ENCODE peak calls at places on chromosomes 3 and 15, in nine cellular contexts. One of them, this sample, is unnamed.

GRCh38 chr3:57889807-57890206 is 118.4 kb upstream of the FLNB start:
- DNase-seq in mammary epithelial cell: peak; percentile 5
- DNase-seq in uterus: no peak
- DNase-seq in PC-3: no peak
- DNase-seq in dorsolateral prefrontal cortex: no peak
- DNase-seq in A549: no peak
- DNase-seq in tibial nerve: no peak
- DNase-seq in RWPE1: no peak
- DNase-seq in lung: no peak
- DNase-seq in this sample: no peak

GRCh38 chr15:83243634-83244033 is 36.0 kb upstream of the HDGFL3 start:
- DNase-seq in mammary epithelial cell: no peak
- DNase-seq in uterus: no peak
- DNase-seq in PC-3: no peak
- DNase-seq in dorsolateral prefrontal cortex: no peak
- DNase-seq in A549: no peak
- DNase-seq in tibial nerve: no peak
- DNase-seq in RWPE1: no peak
- DNase-seq in lung: no peak
- DNase-seq in this sample: no peak

GRCh38 chr3:97901327-97902295 is 70.6 kb downstream of the RIOX2 start:
- DNase-seq in mammary epithelial cell: no peak
- DNase-seq in uterus: no peak
- DNase-seq in PC-3: no peak
- DNase-seq in dorsolateral prefrontal cortex: no peak
- DNase-seq in A549: no peak
- DNase-seq in tibial nerve: no peak
- DNase-seq in RWPE1: no peak
- DNase-seq in lung: no peak
- DNase-seq in this sample: no peak

GRCh38 chr3:43411429-43411828 is 125.1 kb downstream of the SNRK start:
- DNase-seq in mammary epithelial cell: no peak
- DNase-seq in uterus: no peak
- DNase-seq in PC-3: no peak
- DNase-seq in dorsolateral prefrontal cortex: peak; percentile 23
- DNase-seq in A549: no peak
- DNase-seq in tibial nerve: no peak
- DNase-seq in RWPE1: no peak
- DNase-seq in lung: no peak
- DNase-seq in this sample: no peak

GRCh38 chr3:174132421-174133042 is 726.6 kb upstream of the NAALADL2 start:
- DNase-seq in mammary epithelial cell: no peak
- DNase-seq in uterus: no peak
- DNase-seq in PC-3: no peak
- DNase-seq in dorsolateral prefrontal cortex: no peak
- DNase-seq in A549: no peak
- DNase-seq in tibial nerve: no peak
- DNase-seq in RWPE1: no peak
- DNase-seq in lung: no peak
- DNase-seq in this sample: no peak

GRCh38 chr3:34012102-34012461 is 213.7 kb downstream of the PDCD6IP start:
- DNase-seq in mammary epithelial cell: peak; percentile 93
- DNase-seq in uterus: no peak
- DNase-seq in PC-3: peak; percentile 98
- DNase-seq in dorsolateral prefrontal cortex: no peak
- DNase-seq in A549: peak; percentile 97
- DNase-seq in tibial nerve: no peak
- DNase-seq in RWPE1: peak; percentile 91
- DNase-seq in lung: no peak
- DNase-seq in this sample: peak; percentile 85

GRCh38 chr3:124650798-124651197 is 79.5 kb upstream of the UMPS start:
- DNase-seq in mammary epithelial cell: no peak
- DNase-seq in uterus: no peak
- DNase-seq in PC-3: no peak
- DNase-seq in dorsolateral prefrontal cortex: no peak
- DNase-seq in A549: no peak
- DNase-seq in tibial nerve: no peak
- DNase-seq in RWPE1: no peak
- DNase-seq in lung: no peak
- DNase-seq in this sample: no peak

GRCh38 chr3:118960876-118961275 is 73.8 kb downstream of the IGSF11 start:
- DNase-seq in mammary epithelial cell: no peak
- DNase-seq in uterus: no peak
- DNase-seq in PC-3: peak; percentile 53
- DNase-seq in dorsolateral prefrontal cortex: no peak
- DNase-seq in A549: no peak
- DNase-seq in tibial nerve: no peak
- DNase-seq in RWPE1: no peak
- DNase-seq in lung: no peak
- DNase-seq in this sample: peak; percentile 3

GRCh38 chr3:139532996-139533395 is 6.5 kb downstream of the RBP1 start:
- DNase-seq in mammary epithelial cell: no peak
- DNase-seq in uterus: no peak
- DNase-seq in PC-3: no peak
- DNase-seq in dorsolateral prefrontal cortex: no peak
- DNase-seq in A549: no peak
- DNase-seq in tibial nerve: no peak
- DNase-seq in RWPE1: no peak
- DNase-seq in lung: no peak
- DNase-seq in this sample: no peak

DNA sequence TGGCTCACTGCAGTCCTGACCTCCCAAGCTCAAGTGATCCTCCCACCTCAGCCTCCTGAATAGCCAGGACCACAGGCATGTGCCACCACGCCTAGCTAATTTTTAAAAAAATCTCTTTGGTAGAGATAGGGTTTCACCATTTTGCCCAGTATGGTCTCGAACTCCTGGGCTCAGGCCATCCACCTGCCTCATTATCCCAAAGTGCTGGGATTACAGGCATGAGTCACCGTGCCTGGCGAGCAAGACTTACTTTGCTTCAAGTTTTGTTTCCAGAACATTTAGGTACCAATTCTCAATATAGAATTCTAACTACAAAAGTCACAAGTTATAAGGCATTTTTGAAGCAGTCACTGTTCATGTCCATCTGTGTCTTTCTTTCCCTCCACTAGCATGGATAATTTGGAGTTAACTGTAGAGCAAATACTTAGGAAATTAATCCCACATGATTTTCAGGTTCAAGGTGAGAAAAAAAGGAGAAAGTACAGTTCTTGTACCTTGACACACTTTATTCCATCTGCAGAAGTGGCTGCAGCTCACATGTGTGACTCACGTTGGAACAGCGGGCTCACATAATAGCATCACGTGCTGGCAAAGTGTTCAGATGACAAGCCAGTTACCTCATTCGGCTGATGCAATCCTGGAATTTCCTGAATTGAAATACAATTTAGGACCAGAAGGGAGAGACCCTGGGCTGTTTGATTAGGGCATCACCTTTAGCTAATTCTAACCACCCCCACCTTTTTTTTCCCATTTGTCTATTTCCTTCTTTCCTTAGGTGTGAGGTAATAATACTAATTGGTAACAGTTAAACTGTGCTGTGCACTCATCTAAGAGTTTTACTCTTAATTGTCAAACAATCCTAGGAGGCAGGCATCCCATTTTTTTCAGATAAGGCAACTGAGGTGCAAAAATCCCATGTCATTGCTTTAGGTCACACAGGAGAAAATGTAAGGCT is 46.9 kb upstream of the NEDD4 start:
- DNase-seq in mammary epithelial cell: peak; percentile 97
- DNase-seq in uterus: peak; percentile 65
- DNase-seq in PC-3: peak; percentile 85
- DNase-seq in dorsolateral prefrontal cortex: no peak
- DNase-seq in A549: peak; percentile 90
- DNase-seq in tibial nerve: peak; percentile 20
- DNase-seq in RWPE1: peak; percentile 89
- DNase-seq in lung: peak; percentile 76
- DNase-seq in this sample: peak; percentile 95
- H3K27ac ChIP-seq in mammary epithelial cell: peak overlapping the region; percentile 97
- H3K27ac ChIP-seq in uterus: peak overlapping the region; percentile 48
- H3K27ac ChIP-seq in PC-3: peak overlapping the region; percentile 36
- H3K27ac ChIP-seq in dorsolateral prefrontal cortex: no peak overlapping the region
- H3K27ac ChIP-seq in A549: peak overlapping the region; percentile 87
- H3K27ac ChIP-seq in tibial nerve: no peak overlapping the region
- H3K27ac ChIP-seq in RWPE1: peak overlapping the region; percentile 95
- H3K27ac ChIP-seq in lung: no peak overlapping the region
- H3K27ac ChIP-seq in this sample: peak overlapping the region; percentile 93

GRCh38 chr3:134751831-134752230 is 43.2 kb upstream of the EPHB1 start:
- DNase-seq in mammary epithelial cell: no peak
- DNase-seq in uterus: no peak
- DNase-seq in PC-3: no peak
- DNase-seq in dorsolateral prefrontal cortex: no peak
- DNase-seq in A549: no peak
- DNase-seq in tibial nerve: no peak
- DNase-seq in RWPE1: no peak
- DNase-seq in lung: peak; percentile 16
- DNase-seq in this sample: no peak

GRCh38 chr3:134754768-134755559 is 40.1 kb upstream of the EPHB1 start:
- DNase-seq in mammary epithelial cell: peak; percentile 40
- DNase-seq in uterus: no peak
- DNase-seq in PC-3: peak; percentile 61
- DNase-seq in dorsolateral prefrontal cortex: no peak
- DNase-seq in A549: peak; percentile 19
- DNase-seq in tibial nerve: no peak
- DNase-seq in RWPE1: peak; percentile 22
- DNase-seq in lung: peak; percentile 28
- DNase-seq in this sample: no peak

GRCh38 chr3:134755821-134756220 is 39.2 kb upstream of the EPHB1 start:
- DNase-seq in mammary epithelial cell: no peak
- DNase-seq in uterus: no peak
- DNase-seq in PC-3: no peak
- DNase-seq in dorsolateral prefrontal cortex: no peak
- DNase-seq in A549: no peak
- DNase-seq in tibial nerve: no peak
- DNase-seq in RWPE1: no peak
- DNase-seq in lung: peak; percentile 10
- DNase-seq in this sample: no peak

GRCh38 chr3:134752761-134753461 is 42.1 kb upstream of the EPHB1 start:
- DNase-seq in mammary epithelial cell: no peak
- DNase-seq in uterus: no peak
- DNase-seq in PC-3: no peak
- DNase-seq in dorsolateral prefrontal cortex: no peak
- DNase-seq in A549: no peak
- DNase-seq in tibial nerve: no peak
- DNase-seq in RWPE1: no peak
- DNase-seq in lung: peak; percentile 21
- DNase-seq in this sample: no peak

GRCh38 chr3:134753999-134754742 is 40.9 kb upstream of the EPHB1 start:
- DNase-seq in mammary epithelial cell: no peak
- DNase-seq in uterus: no peak
- DNase-seq in PC-3: no peak
- DNase-seq in dorsolateral prefrontal cortex: no peak
- DNase-seq in A549: no peak
- DNase-seq in tibial nerve: no peak
- DNase-seq in RWPE1: no peak
- DNase-seq in lung: peak; percentile 20
- DNase-seq in this sample: no peak
- TF ChIP-seq CTCF in mammary epithelial cell: no peak
- TF ChIP-seq CTCF in uterus: no peak
- TF ChIP-seq CTCF in PC-3: no peak
- TF ChIP-seq CTCF in dorsolateral prefrontal cortex: no peak
- TF ChIP-seq CTCF in A549: no peak
- TF ChIP-seq CTCF in tibial nerve: no peak
- TF ChIP-seq CTCF in RWPE1: no peak
- TF ChIP-seq CTCF in lung: no peak
- TF ChIP-seq CTCF in this sample: no peak

DNA sequence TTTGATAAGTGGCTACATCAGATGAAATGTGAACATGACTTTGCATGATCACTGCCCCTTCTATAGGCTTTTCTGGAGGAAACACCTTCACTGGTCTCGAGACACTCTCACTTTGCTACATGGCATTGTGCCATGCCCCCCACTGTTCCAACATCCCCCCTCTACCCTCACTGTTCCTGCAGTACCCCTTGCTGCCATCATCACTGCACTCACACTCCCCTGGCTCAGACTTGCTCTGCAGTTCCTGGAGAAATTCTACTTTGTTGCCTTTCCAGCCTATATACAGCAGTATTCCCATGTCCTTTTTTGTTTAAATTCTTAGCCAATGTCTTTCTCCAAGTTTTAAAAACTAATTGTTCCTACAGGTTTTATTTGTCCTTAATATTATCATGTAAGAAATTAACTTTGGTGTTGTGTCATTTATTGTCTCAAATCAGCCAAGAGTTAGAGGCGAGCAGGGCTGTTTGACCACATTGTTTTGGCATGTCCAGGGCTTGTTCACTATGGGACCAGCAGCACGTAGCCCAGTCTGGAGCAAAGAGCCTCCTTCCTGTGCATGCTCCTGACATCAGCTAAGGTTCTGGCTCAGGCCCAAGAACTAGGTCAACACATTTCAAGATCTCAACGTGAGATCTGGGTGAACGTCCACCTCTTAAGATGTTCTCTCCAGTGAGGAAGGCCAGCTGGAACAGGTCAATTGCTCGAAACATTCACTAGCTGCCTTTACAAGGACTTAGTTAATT is 246.4 kb downstream of the SLC9A9 start:
- DNase-seq in mammary epithelial cell: peak; percentile 87
- DNase-seq in uterus: no peak
- DNase-seq in PC-3: peak; percentile 25
- DNase-seq in dorsolateral prefrontal cortex: no peak
- DNase-seq in A549: no peak
- DNase-seq in tibial nerve: no peak
- DNase-seq in RWPE1: peak; percentile 23
- DNase-seq in lung: peak; percentile 56
- DNase-seq in this sample: peak; percentile 48
- H3K27ac ChIP-seq in mammary epithelial cell: peak overlapping the region; percentile 68
- H3K27ac ChIP-seq in uterus: no peak overlapping the region
- H3K27ac ChIP-seq in PC-3: no peak overlapping the region
- H3K27ac ChIP-seq in dorsolateral prefrontal cortex: peak overlapping the region; percentile 29
- H3K27ac ChIP-seq in A549: no peak overlapping the region
- H3K27ac ChIP-seq in tibial nerve: no peak overlapping the region
- H3K27ac ChIP-seq in RWPE1: peak overlapping the region; percentile 60
- H3K27ac ChIP-seq in lung: no peak overlapping the region
- H3K27ac ChIP-seq in this sample: no peak overlapping the region

DNA sequence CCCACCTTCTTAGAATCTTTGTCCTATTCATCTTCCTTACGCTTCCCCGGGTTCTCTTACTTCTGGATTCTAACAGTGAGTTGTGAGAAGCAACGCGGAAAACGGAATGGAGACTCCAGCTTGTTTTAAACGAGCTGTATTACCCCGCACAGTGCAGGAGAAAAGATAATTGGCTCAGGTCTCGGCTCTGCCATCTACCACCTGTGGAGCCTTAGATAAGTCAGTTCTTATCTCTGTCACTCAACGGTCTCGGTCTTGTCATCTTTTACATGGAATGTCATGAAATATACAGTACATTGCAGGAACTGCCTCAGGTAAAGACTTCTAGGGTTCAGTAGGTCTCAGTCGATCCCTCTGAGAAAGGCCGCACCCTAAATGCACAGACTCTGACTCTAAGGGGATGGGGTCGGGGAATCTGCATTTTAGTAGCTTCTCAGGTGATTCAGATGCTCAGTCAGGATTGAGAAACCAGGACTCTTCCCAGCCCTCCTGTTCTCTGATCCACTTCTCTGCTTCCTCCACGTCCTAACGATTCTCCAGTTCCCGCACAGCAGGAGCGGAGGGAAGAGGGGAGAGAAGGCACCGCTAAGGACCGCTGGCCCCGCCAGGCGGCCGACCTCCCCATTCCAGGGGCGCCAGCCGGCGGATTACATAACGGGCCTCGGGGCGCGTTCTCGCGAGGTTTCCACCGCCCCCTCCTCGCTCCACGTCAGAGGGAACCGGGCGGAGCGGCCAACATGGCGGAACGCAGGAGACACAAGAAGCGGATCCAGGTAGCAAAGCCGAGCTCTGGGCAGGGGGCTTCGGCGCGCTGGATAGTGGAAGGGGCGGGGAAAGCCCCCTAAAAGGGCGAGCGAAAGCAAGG is at the start of gene SEC62:
- DNase-seq in mammary epithelial cell: peak; percentile 83
- DNase-seq in uterus: peak; percentile 95
- DNase-seq in PC-3: peak; percentile 92
- DNase-seq in dorsolateral prefrontal cortex: peak; percentile 96
- DNase-seq in A549: peak; percentile 91
- DNase-seq in tibial nerve: peak; percentile 90
- DNase-seq in RWPE1: peak; percentile 92
- DNase-seq in lung: peak; percentile 95
- DNase-seq in this sample: peak; percentile 60
- TF ChIP-seq CTCF in mammary epithelial cell: peak; percentile 11
- TF ChIP-seq CTCF in uterus: peak; percentile 39
- TF ChIP-seq CTCF in PC-3: peak; percentile 53
- TF ChIP-seq CTCF in dorsolateral prefrontal cortex: peak; percentile 59
- TF ChIP-seq CTCF in A549: no peak
- TF ChIP-seq CTCF in tibial nerve: peak; percentile 22
- TF ChIP-seq CTCF in RWPE1: peak; percentile 23
- TF ChIP-seq CTCF in lung: peak; percentile 27
- TF ChIP-seq CTCF in this sample: peak; percentile 63